ENCODE peak calls at places on chromosomes 7 and 10, in ten cellular contexts. D is CD4-positive, alpha-beta T cell; E is mucosa of descending colon; O is RWPE1; B is astrocyte of the spinal cord; K is sigmoid colon; S is HCT116; W is fibroblast of pulmonary artery; Y is kidney epithelial cell; Z is left lung. I is an unnamed sample.

GRCh38 chr7:47460251-47460989 is 121.5 kb downstream of the TNS3 start:
- DNase-seq in D (no peak), E (peak), O (no peak), B (no peak), K (no peak), S (no peak), W (no peak), Y (no peak), Z (no peak), I (no peak)

GRCh38 chr7:8176370-8177081 is 85.4 kb downstream of the ICA1 start:
- DNase-seq in D (peak), E (peak), O (no peak), B (no peak), K (no peak), S (no peak), W (no peak), Y (no peak), Z (no peak), I (no peak)

GRCh38 chr7:30366606-30367005 is 82.2 kb downstream of the ZNRF2 start:
- DNase-seq in D (no peak), E (no peak), O (no peak), B (peak), K (no peak), S (no peak), W (peak), Y (no peak), Z (no peak), I (peak)

GRCh38 chr10:96043157-96043894 is at the start of gene CCNJ:
- DNase-seq in D (peak), E (peak), O (peak), B (peak), K (peak), S (peak), W (peak), Y (peak), Z (peak), I (peak)

GRCh38 chr10:44070282-44070681 is 314.6 kb downstream of the CXCL12 start:
- DNase-seq in D (no peak), E (no peak), O (no peak), B (no peak), K (peak), S (no peak), W (no peak), Y (no peak), Z (no peak), I (no peak)

GRCh38 chr10:51804861-51805260 is 105.5 kb upstream of the CSTF2T start:
- DNase-seq in D (no peak), E (no peak), O (peak), B (peak), K (no peak), S (no peak), W (peak), Y (no peak), Z (no peak), I (peak)

GRCh38 chr10:79488303-79488702 is 24.0 kb upstream of the EIF5AL1 start:
- DNase-seq in D (no peak), E (peak), O (peak), B (peak), K (peak), S (peak), W (peak), Y (peak), Z (no peak), I (peak)

GRCh38 chr10:107971973-107972372 is 807.5 kb upstream of the SORCS1 start:
- DNase-seq in D (no peak), E (no peak), O (peak), B (peak), K (no peak), S (no peak), W (peak), Y (peak), Z (no peak), I (peak)

GRCh38 chr7:127256326-127256725 is 3.6 kb upstream of the GRM8 start:
- DNase-seq in D (no peak), E (no peak), O (no peak), B (no peak), K (no peak), S (no peak), W (no peak), Y (no peak), Z (no peak), I (no peak)

GRCh38 chr7:128217030-128217805 is 23.9 kb upstream of the LEP start:
- DNase-seq in D (no peak), E (peak), O (peak), B (peak), K (peak), S (no peak), W (peak), Y (no peak), Z (peak), I (peak)

GRCh38 chr7:131538791-131539179 is 17.6 kb downstream of the PODXL start:
- DNase-seq in D (no peak), E (no peak), O (no peak), B (no peak), K (peak), S (no peak), W (no peak), Y (no peak), Z (no peak), I (no peak)

GRCh38 chr7:101829374-101829773 is 11.9 kb downstream of the CUX1 start:
- DNase-seq in D (no peak), E (no peak), O (no peak), B (no peak), K (peak), S (no peak), W (no peak), Y (no peak), Z (no peak), I (no peak)

GRCh38 chr10:110772454-110773025 is 99.2 kb upstream of the PDCD4 start:
- DNase-seq in D (no peak), E (no peak), O (no peak), B (no peak), K (no peak), S (no peak), W (no peak), Y (no peak), Z (no peak), I (no peak)

GRCh38 chr10:57788117-57788516 is 479.6 kb downstream of the IPMK start:
- DNase-seq in D (no peak), E (no peak), O (no peak), B (no peak), K (no peak), S (no peak), W (no peak), Y (no peak), Z (no peak), I (no peak)

GRCh38 chr10:91758303-91759146 is 39.7 kb upstream of the TNKS2 start:
- DNase-seq in D (no peak), E (no peak), O (peak), B (peak), K (no peak), S (peak), W (peak), Y (peak), Z (no peak), I (peak)

GRCh38 chr10:77087406-77087805 is 550.2 kb downstream of the KCNMA1 start:
- DNase-seq in D (no peak), E (no peak), O (no peak), B (peak), K (no peak), S (no peak), W (no peak), Y (no peak), Z (no peak), I (no peak)

GRCh38 chr7:157405914-157406810 is 69.4 kb downstream of the DNAJB6 start:
- DNase-seq in D (no peak), E (no peak), O (no peak), B (no peak), K (peak), S (no peak), W (no peak), Y (no peak), Z (peak), I (peak)

GRCh38 chr10:132613566-132614348 is 76.2 kb downstream of the INPP5A start:
- DNase-seq in D (no peak), E (peak), O (no peak), B (no peak), K (peak), S (no peak), W (no peak), Y (no peak), Z (peak), I (no peak)

GRCh38 chr10:72702868-72703581 is 11.1 kb downstream of the MCU start:
- DNase-seq in D (no peak), E (no peak), O (no peak), B (no peak), K (no peak), S (no peak), W (peak), Y (no peak), Z (no peak), I (peak)

GRCh38 chr7:134567368-134567767 is 18.5 kb downstream of the AKR1B15 start:
- DNase-seq in D (no peak), E (no peak), O (no peak), B (no peak), K (no peak), S (no peak), W (no peak), Y (no peak), Z (no peak), I (no peak)

GRCh38 chr10:117762819-117763172 is 220.2 kb downstream of the EMX2 start:
- DNase-seq in D (no peak), E (no peak), O (no peak), B (no peak), K (no peak), S (peak), W (peak), Y (no peak), Z (no peak), I (peak)

GRCh38 chr10:104559935-104560334 is 81.2 kb upstream of the SORCS3 start:
- DNase-seq in D (no peak), E (no peak), O (no peak), B (no peak), K (peak), S (no peak), W (no peak), Y (no peak), Z (no peak), I (no peak)

GRCh38 chr7:112079671-112080070 is 126.5 kb downstream of the DOCK4 start:
- DNase-seq in D (no peak), E (no peak), O (no peak), B (no peak), K (no peak), S (no peak), W (peak), Y (no peak), Z (no peak), I (peak)
- TF ChIP-seq CTCF in D (no peak), E (no peak), O (peak), B (no peak), K (no peak), S (no peak), W (peak), Y (no peak), Z (no peak), I (peak)

DNA sequence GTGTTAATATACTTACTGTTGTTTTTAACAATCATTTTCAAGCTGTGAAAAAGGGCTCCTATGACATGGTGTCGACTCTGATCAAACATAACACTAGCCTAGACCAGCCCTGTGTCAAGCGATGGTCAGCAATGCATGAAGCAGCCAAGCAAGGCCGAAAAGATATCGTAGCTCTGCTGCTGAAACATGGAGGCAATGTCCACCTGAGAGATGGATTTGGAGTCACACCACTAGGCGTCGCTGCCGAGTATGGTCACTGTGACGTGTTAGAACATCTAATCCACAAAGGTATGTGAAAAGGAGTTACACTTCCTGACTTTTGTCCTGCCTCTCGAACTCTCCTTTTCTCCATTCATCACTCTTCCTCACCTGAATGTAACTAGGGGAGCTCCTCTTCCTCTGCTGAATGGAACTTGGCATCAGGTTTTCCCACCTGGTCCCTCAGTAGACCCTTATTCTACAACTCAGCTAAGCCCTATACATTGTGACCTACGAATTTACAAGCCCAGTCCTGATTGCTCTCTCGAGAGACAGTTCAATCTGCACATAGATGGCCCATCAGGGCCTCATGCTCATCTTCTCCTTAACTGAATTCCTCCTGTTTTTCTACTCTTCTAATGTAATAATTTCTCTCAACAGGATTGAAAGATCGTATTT is 23.0 kb downstream of the ASB15 start:
- DNase-seq in D (peak), E (no peak), O (no peak), B (no peak), K (no peak), S (no peak), W (peak), Y (no peak), Z (peak), I (peak)
- TF ChIP-seq CTCF in D (peak), E (no peak), O (peak), B (peak), K (no peak), S (peak), W (peak), Y (peak), Z (peak), I (peak)

DNA sequence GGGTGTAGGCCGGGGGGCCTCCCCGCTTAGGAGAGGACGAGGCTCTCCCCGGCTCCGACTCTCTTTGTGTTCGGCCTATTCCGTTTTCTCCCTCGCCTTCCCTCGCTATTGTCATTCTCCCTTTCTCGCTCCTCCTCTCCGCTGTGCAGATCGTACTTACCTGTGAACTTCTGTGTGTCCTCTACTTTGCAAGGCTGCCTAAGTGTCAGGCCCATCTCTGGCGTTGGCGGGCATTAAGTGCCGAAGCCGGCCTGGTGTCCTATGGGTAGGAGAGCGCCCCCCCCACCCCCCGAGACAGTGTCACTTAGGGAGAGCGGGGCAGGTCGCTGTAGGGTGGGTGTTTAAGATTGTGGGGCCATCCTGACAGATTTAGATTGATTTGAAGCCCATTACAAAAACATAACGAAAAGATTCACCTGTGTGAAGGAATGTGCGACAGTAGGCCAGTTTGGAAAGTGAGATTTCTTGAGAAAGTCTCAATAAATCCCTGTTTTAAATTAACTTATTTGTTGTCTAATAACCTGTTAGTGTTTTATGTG is 579 bp downstream of the RBM33 start:
- DNase-seq in D (peak), E (peak), O (peak), B (peak), K (no peak), S (no peak), W (peak), Y (no peak), Z (no peak), I (peak)
- TF ChIP-seq CTCF in D (no peak), E (no peak), O (no peak), B (no peak), K (no peak), S (no peak), W (no peak), Y (no peak), Z (no peak), I (peak)

DNA sequence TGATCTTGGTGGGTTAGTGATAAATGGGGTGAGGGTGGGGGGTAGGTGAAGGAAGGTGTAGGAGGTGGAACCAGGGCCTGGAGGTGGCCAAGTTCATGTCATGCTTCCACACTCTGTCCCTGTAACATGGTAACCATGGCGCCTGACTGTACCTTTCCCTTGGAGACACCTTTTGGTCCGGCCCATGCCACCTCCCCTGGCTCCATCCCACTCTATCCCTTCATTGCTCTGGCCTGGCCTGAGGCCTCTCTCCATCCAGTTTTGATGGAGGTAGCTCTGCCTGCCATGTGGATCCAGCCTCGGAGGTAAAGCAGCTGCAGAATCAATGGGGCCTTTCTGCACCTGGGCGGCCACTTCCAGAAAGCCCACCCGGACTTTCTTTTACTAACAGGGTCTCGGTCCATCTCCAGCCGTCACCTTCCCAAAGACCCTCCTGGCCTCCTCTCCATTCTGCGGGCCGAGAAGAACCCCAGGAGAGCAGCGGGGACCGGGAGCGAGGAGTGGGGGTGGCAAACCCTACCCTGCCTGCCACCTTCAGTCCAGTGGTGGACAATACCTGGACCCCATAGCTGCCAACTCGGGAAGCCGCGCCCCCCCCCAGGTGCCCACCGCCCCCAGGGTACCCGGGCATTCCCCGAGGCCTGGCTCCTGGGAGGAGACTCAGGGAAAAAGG is 504 bp upstream of the TRRAP start:
- DNase-seq in D (no peak), E (no peak), O (no peak), B (no peak), K (no peak), S (no peak), W (no peak), Y (no peak), Z (no peak), I (no peak)
- TF ChIP-seq CTCF in D (no peak), E (no peak), O (no peak), B (no peak), K (no peak), S (no peak), W (no peak), Y (peak), Z (no peak), I (no peak)